ENCODE peak calls at places on chromosomes 5 and 9, in six cellular contexts. M, G, L, W, C and O are unnamed samples.

GRCh38 chr5:149237662-149238061 is 34.0 kb upstream of the AFAP1L1 start:
- DNase-seq in L (no peak), W (no peak), M (no peak), G (no peak), C (no peak), O (no peak)

GRCh38 chr5:158886957-158887356 is 212.8 kb downstream of the EBF1 start:
- DNase-seq in G (no peak), L (no peak), C (no peak), W (no peak), M (no peak), O (no peak)

GRCh38 chr5:139565411-139566305 is 4.5 kb downstream of the UBE2D2 start:
- DNase-seq in C (peak), W (no peak), L (peak), G (peak), M (peak), O (peak)

GRCh38 chr5:180521591-180521990 is 27.4 kb downstream of the CNOT6 start:
- DNase-seq in C (no peak), L (no peak), G (no peak), W (no peak), M (no peak), O (no peak)

GRCh38 chr5:43482490-43483064 is 1.1 kb downstream of the TMEM267 start:
- DNase-seq in G (peak), C (no peak), M (no peak), W (no peak), L (peak), O (no peak)

GRCh38 chr5:132962429-132962928 is 955 bp downstream of the AFF4 start:
- DNase-seq in M (peak), C (peak), G (peak), W (no peak), L (peak), O (peak)

GRCh38 chr9:123365881-123366528 is 10.0 kb downstream of the CRB2 start:
- DNase-seq in M (no peak), L (no peak), C (no peak), W (no peak), G (no peak), O (no peak)

GRCh38 chr5:115033861-115034260 is 135.8 kb downstream of the TRIM36 start:
- DNase-seq in M (no peak), W (no peak), L (no peak), C (peak), G (peak), O (peak)

GRCh38 chr5:75681125-75681830 is 36.0 kb downstream of the POC5 start:
- DNase-seq in W (peak), L (peak), G (peak), M (peak), C (peak), O (peak)

GRCh38 chr9:124513374-124513994 is 6.3 kb upstream of the NR5A1 start:
- DNase-seq in M (peak), W (no peak), L (no peak), G (peak), C (peak), O (peak)

GRCh38 chr9:33818167-33818831 is 1.3 kb downstream of the UBE2R2 start:
- DNase-seq in M (peak), L (no peak), G (no peak), C (no peak), W (no peak), O (no peak)